ENCODE peak calls at places on chromosomes 6 and 20, in six cellular contexts. I is GM23248, R is left ventricle myocardium inferior, S is aorta, O is Peyer's patch, F is cardiac fibroblast. E is an unnamed sample.

GRCh38 chr20:24705486-24705885 is 236.1 kb downstream of the SYNDIG1 start:
- DNase-seq in I (peak), R (no peak), S (no peak), O (no peak), F (peak), E (no peak)

GRCh38 chr20:54512694-54513093 is 37.3 kb downstream of the DOK5 start:
- DNase-seq in I (no peak), R (no peak), S (no peak), O (no peak), F (no peak), E (no peak)

GRCh38 chr6:16408766-16409165 is 170.4 kb downstream of the GMPR start:
- DNase-seq in I (no peak), R (no peak), S (no peak), O (no peak), F (no peak), E (no peak)

GRCh38 chr20:1281279-1282057 is 15.4 kb downstream of the SNPH start:
- DNase-seq in I (no peak), R (no peak), S (peak), O (peak), F (no peak), E (no peak)

GRCh38 chr6:16163535-16164300 is 34.8 kb downstream of the MYLIP start:
- DNase-seq in I (no peak), R (no peak), S (no peak), O (no peak), F (peak), E (no peak)

GRCh38 chr6:104689551-104690205 is 170.0 kb downstream of the HACE1 start:
- DNase-seq in I (peak), R (no peak), S (no peak), O (no peak), F (peak), E (no peak)

GRCh38 chr6:68572525-68572924 is 62.6 kb upstream of the ADGRB3 start:
- DNase-seq in I (peak), R (no peak), S (no peak), O (no peak), F (peak), E (no peak)

GRCh38 chr6:11806561-11807317 is 28.1 kb upstream of the ADTRP start:
- DNase-seq in I (no peak), R (no peak), S (no peak), O (no peak), F (no peak), E (no peak)

GRCh38 chr6:143410859-143411270 is 39.6 kb downstream of the ADAT2 start:
- DNase-seq in I (peak), R (no peak), S (no peak), O (no peak), F (peak), E (no peak)

GRCh38 chr6:157761331-157761921 is 61.6 kb upstream of the SNX9 start:
- DNase-seq in I (peak), R (no peak), S (no peak), O (peak), F (peak), E (no peak)

GRCh38 chr6:157763894-157764345 is 59.1 kb upstream of the SNX9 start:
- DNase-seq in I (no peak), R (no peak), S (no peak), O (no peak), F (no peak), E (no peak)

GRCh38 chr6:157761926-157762325 is 61.1 kb upstream of the SNX9 start:
- DNase-seq in I (no peak), R (no peak), S (no peak), O (no peak), F (no peak), E (no peak)

GRCh38 chr6:157763129-157763893 is 59.7 kb upstream of the SNX9 start:
- DNase-seq in I (peak), R (no peak), S (no peak), O (peak), F (peak), E (no peak)

DNA sequence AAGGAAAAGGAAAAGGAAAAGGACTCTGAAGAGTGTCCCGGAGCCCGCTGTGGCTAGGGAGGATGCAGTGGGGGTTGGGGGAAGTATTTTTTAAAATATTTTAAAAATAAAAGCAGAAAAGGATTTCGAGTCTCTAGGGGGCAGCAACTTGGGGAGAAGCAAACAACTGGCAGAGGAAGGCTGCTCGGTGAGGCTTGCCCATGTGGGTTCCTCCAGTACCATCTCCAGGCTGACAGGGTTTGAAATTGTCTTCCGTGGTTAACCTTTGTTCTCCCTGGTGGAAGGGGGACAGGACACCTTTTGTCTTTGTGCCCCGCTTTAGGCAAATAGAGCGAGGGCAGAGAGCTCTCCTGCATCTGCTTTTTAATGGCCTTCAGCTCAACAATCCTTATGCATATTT is 60.4 kb upstream of the SNX9 start:
- DNase-seq in I (peak), R (no peak), S (no peak), O (peak), F (peak), E (no peak)
- H3K4me3 ChIP-seq in I (no peak), R (no peak), S (no peak), O (no peak), F (no peak), E (no peak)

GRCh38 chr6:134482585-134483346 is 164.9 kb upstream of the SGK1 start:
- DNase-seq in I (no peak), R (peak), S (no peak), O (no peak), F (peak), E (no peak)

GRCh38 chr6:134481953-134482352 is 164.0 kb upstream of the SGK1 start:
- DNase-seq in I (no peak), R (no peak), S (no peak), O (no peak), F (no peak), E (no peak)

GRCh38 chr6:134477991-134478635 is 160.2 kb upstream of the SGK1 start:
- DNase-seq in I (peak), R (no peak), S (no peak), O (no peak), F (peak), E (no peak)

GRCh38 chr6:134478764-134479399 is 161.0 kb upstream of the SGK1 start:
- DNase-seq in I (no peak), R (no peak), S (no peak), O (no peak), F (no peak), E (no peak)

GRCh38 chr6:134480593-134480992 is 162.7 kb upstream of the SGK1 start:
- DNase-seq in I (peak), R (no peak), S (no peak), O (no peak), F (peak), E (no peak)
- H3K4me3 ChIP-seq in I (no peak), R (no peak), S (no peak), O (no peak), F (no peak), E (no peak)

GRCh38 chr6:125114248-125114858 is 39.2 kb upstream of the TPD52L1 start:
- DNase-seq in I (peak), R (no peak), S (no peak), O (peak), F (peak), E (no peak)
- H3K4me3 ChIP-seq in I (no peak), R (no peak), S (no peak), O (no peak), F (no peak), E (no peak)

GRCh38 chr6:158015188-158015506 is 33.5 kb downstream of the SYNJ2 start:
- DNase-seq in I (no peak), R (no peak), S (no peak), O (no peak), F (no peak), E (peak)

GRCh38 chr6:158018370-158018771 is 36.7 kb downstream of the SYNJ2 start:
- DNase-seq in I (no peak), R (peak), S (no peak), O (no peak), F (peak), E (no peak)

GRCh38 chr6:158017621-158018369 is 36.1 kb downstream of the SYNJ2 start:
- DNase-seq in I (no peak), R (peak), S (peak), O (no peak), F (no peak), E (peak)

GRCh38 chr6:158015545-158015944 is 33.9 kb downstream of the SYNJ2 start:
- DNase-seq in I (no peak), R (no peak), S (no peak), O (no peak), F (no peak), E (no peak)

GRCh38 chr6:158016571-158017383 is 35.1 kb downstream of the SYNJ2 start:
- DNase-seq in I (peak), R (peak), S (peak), O (no peak), F (no peak), E (peak)
- H3K4me3 ChIP-seq in I (peak), R (peak), S (no peak), O (no peak), F (no peak), E (no peak)

DNA sequence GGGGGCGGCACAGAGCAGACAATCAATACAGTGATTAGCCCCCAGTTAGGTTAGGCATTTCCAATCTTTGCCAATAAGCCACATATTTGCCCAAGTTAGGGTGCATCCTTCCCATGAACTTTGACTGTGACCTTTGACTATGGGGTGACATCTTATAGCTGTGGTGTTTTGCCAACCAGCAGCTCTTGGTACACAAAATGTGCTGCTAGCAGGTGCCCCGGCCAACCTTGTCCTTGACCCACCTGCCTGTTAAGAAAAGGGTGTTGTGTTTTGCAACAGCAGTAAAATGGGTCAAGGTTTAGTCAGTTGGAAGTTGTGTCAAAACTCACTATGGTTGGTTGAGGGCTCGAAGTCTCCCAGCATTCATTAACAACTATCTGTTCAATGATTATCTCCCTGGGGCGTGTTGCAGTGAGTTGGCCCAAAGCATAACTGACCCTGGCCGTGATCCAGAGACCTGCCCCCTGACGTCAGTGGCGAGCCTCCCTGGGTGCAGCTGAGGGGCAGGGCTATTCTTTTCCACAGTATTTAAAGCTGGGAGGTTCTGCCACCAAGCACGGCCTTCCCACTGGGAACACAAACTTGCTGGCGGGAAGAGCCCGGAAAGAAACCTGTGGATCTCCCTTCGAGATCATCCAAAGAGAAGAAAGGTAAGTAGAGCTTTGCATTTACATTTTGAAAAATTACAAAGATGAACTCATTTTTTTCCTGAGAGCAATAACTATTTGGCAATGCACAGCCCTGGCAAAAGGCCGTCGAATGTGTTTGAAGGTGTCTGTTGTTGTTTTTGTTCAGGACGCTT is at the start of gene PCK1:
- DNase-seq in I (peak), R (peak), S (no peak), O (peak), F (peak), E (peak)
- H3K4me3 ChIP-seq in I (no peak), R (no peak), S (no peak), O (peak), F (no peak), E (no peak)

GRCh38 chr6:1020133-1020532 is 291.8 kb upstream of the FOXQ1 start:
- DNase-seq in I (no peak), R (no peak), S (no peak), O (no peak), F (no peak), E (no peak)
- H3K4me3 ChIP-seq in I (no peak), R (no peak), S (no peak), O (no peak), F (no peak), E (no peak)

GRCh38 chr6:3745566-3746118 is 5.9 kb downstream of the PXDC1 start:
- DNase-seq in I (no peak), R (no peak), S (no peak), O (peak), F (no peak), E (no peak)

GRCh38 chr6:3747100-3747737 is 4.3 kb downstream of the PXDC1 start:
- DNase-seq in I (no peak), R (no peak), S (peak), O (peak), F (no peak), E (no peak)

GRCh38 chr6:3744901-3745470 is 6.5 kb downstream of the PXDC1 start:
- DNase-seq in I (peak), R (no peak), S (peak), O (peak), F (no peak), E (no peak)

GRCh38 chr6:3746696-3747095 is 4.8 kb downstream of the PXDC1 start:
- DNase-seq in I (no peak), R (no peak), S (no peak), O (no peak), F (no peak), E (no peak)

GRCh38 chr6:3746119-3746691 is 5.3 kb downstream of the PXDC1 start:
- DNase-seq in I (no peak), R (no peak), S (peak), O (peak), F (no peak), E (no peak)
- H3K4me3 ChIP-seq in I (no peak), R (peak), S (peak), O (no peak), F (no peak), E (peak)